ENCODE peak calls at places on chromosomes 2 and 18, in seven cellular contexts. I is foreskin fibroblast, E is astrocyte, U is suprapubic skin, Z is GM23338, P is spleen, S is BE2C. A is an unnamed sample.

GRCh38 chr2:86372641-86373502 is 35.4 kb upstream of the REEP1 start:
- DNase-seq in I (peak; percentile 29), E (peak; percentile 25), U (no peak), Z (peak; percentile 83), P (no peak), S (peak; percentile 51), A (peak; percentile 63)

GRCh38 chr2:20643060-20643459 is 7.8 kb downstream of the HS1BP3 start:
- DNase-seq in I (no peak), E (no peak), U (no peak), Z (no peak), P (peak; percentile 52), S (no peak), A (no peak)

GRCh38 chr2:196783431-196784094 is 15.9 kb downstream of the GTF3C3 start:
- DNase-seq in I (peak; percentile 67), E (peak; percentile 61), U (no peak), Z (no peak), P (no peak), S (no peak), A (peak; percentile 19)

GRCh38 chr18:69961718-69962117 is 14.0 kb upstream of the CD226 start:
- DNase-seq in I (no peak), E (no peak), U (no peak), Z (no peak), P (no peak), S (no peak), A (no peak)

GRCh38 chr2:133972297-133972696 is 281.6 kb upstream of the MGAT5 start:
- DNase-seq in I (no peak), E (no peak), U (no peak), Z (no peak), P (no peak), S (no peak), A (no peak)

GRCh38 chr2:231795525-231796327 is 9.5 kb downstream of the COPS7B start:
- DNase-seq in I (peak; percentile 79), E (peak; percentile 22), U (no peak), Z (peak; percentile 56), P (no peak), S (peak; percentile 85), A (peak; percentile 81)

GRCh38 chr2:120508581-120509041 is 162.7 kb downstream of the INHBB start:
- DNase-seq in I (no peak), E (peak; percentile 66), U (peak; percentile 42), Z (no peak), P (peak; percentile 75), S (no peak), A (peak; percentile 74)

GRCh38 chr18:57975805-57976204 is 68.2 kb upstream of the NEDD4L start:
- DNase-seq in I (no peak), E (no peak), U (no peak), Z (no peak), P (no peak), S (no peak), A (no peak)

GRCh38 chr2:6072757-6073156 is 380.6 kb downstream of the SOX11 start:
- DNase-seq in I (no peak), E (peak; percentile 2), U (no peak), Z (no peak), P (no peak), S (no peak), A (no peak)

GRCh38 chr2:231615058-231615671 is 22.5 kb downstream of the TEX44 start:
- DNase-seq in I (no peak), E (no peak), U (no peak), Z (peak; percentile 62), P (peak; percentile 81), S (no peak), A (no peak)

GRCh38 chr2:190180313-190181065 is 118.0 kb upstream of the MSTN start:
- DNase-seq in I (peak; percentile 17), E (no peak), U (peak; percentile 79), Z (peak; percentile 86), P (peak; percentile 85), S (peak; percentile 74), A (no peak)

GRCh38 chr2:149586063-149586462 is 1.5 kb downstream of the MMADHC start:
- DNase-seq in I (no peak), E (no peak), U (no peak), Z (no peak), P (no peak), S (no peak), A (no peak)

GRCh38 chr2:170822292-170822884 is 5.7 kb downstream of the GAD1 start:
- DNase-seq in I (no peak), E (no peak), U (no peak), Z (peak; percentile 62), P (peak; percentile 76), S (no peak), A (no peak)

GRCh38 chr2:22261165-22261564 is 1123.8 kb upstream of the KLHL29 start:
- DNase-seq in I (no peak), E (no peak), U (no peak), Z (no peak), P (no peak), S (no peak), A (no peak)

GRCh38 chr2:149661844-149662243 is 74.3 kb upstream of the MMADHC start:
- DNase-seq in I (peak; percentile 69), E (peak; percentile 79), U (no peak), Z (peak; percentile 4), P (no peak), S (no peak), A (peak; percentile 71)

GRCh38 chr2:2572393-2573204 is 241.5 kb upstream of the MYT1L start:
- DNase-seq in I (no peak), E (no peak), U (no peak), Z (no peak), P (peak; percentile 33), S (no peak), A (no peak)

GRCh38 chr2:30359644-30360167 is 87.3 kb upstream of the LCLAT1 start:
- DNase-seq in I (peak; percentile 38), E (peak; percentile 20), U (peak; percentile 73), Z (no peak), P (no peak), S (peak; percentile 12), A (peak; percentile 66)

GRCh38 chr2:186695081-186695756 is 1.4 kb downstream of the FAM171B start:
- DNase-seq in I (peak; percentile 45), E (peak; percentile 67), U (no peak), Z (no peak), P (no peak), S (peak; percentile 10), A (peak; percentile 59)

GRCh38 chr2:216362730-216363129 is 9.6 kb downstream of the MARCHF4 start:
- DNase-seq in I (peak; percentile 69), E (peak; percentile 55), U (no peak), Z (no peak), P (no peak), S (no peak), A (peak; percentile 94)

GRCh38 chr2:29066271-29066860 is 8.0 kb downstream of the PCARE start:
- DNase-seq in I (peak; percentile 35), E (peak; percentile 27), U (no peak), Z (no peak), P (no peak), S (no peak), A (peak; percentile 58)

GRCh38 chr2:234982096-234982834 is 30.4 kb downstream of the SH3BP4 start:
- DNase-seq in I (no peak), E (no peak), U (no peak), Z (no peak), P (no peak), S (no peak), A (no peak)

GRCh38 chr2:234983011-234983726 is 31.4 kb downstream of the SH3BP4 start:
- DNase-seq in I (no peak), E (no peak), U (no peak), Z (no peak), P (no peak), S (no peak), A (no peak)

GRCh38 chr2:234980476-234981187 is 28.8 kb downstream of the SH3BP4 start:
- DNase-seq in I (no peak), E (peak; percentile 71), U (no peak), Z (no peak), P (no peak), S (no peak), A (peak; percentile 60)

GRCh38 chr2:234979204-234980167 is 27.7 kb downstream of the SH3BP4 start:
- DNase-seq in I (no peak), E (no peak), U (peak; percentile 78), Z (no peak), P (no peak), S (no peak), A (peak; percentile 72)

GRCh38 chr2:234981197-234982095 is 29.6 kb downstream of the SH3BP4 start:
- DNase-seq in I (peak; percentile 99), E (peak; percentile 100), U (no peak), Z (peak; percentile 84), P (no peak), S (peak; percentile 56), A (peak; percentile 99)
- H3K4me3 ChIP-seq in I (no peak overlapping the region), E (peak overlapping the region; percentile 36), U (peak overlapping the region; percentile 17), Z (no peak overlapping the region), P (no peak overlapping the region), S (no peak overlapping the region), A (peak overlapping the region; percentile 34)

GRCh38 chr2:58764321-58765099 is 523.4 kb upstream of the FANCL start:
- DNase-seq in I (no peak), E (no peak), U (no peak), Z (peak; percentile 16), P (no peak), S (no peak), A (no peak)

GRCh38 chr2:58757971-58758370 is 516.8 kb upstream of the FANCL start:
- DNase-seq in I (no peak), E (no peak), U (no peak), Z (no peak), P (no peak), S (peak; percentile 4), A (no peak)

GRCh38 chr2:58767833-58768726 is 527.0 kb upstream of the FANCL start:
- DNase-seq in I (no peak), E (no peak), U (no peak), Z (no peak), P (no peak), S (no peak), A (no peak)

GRCh38 chr2:58762176-58762781 is 521.2 kb upstream of the FANCL start:
- DNase-seq in I (peak; percentile 15), E (peak; percentile 49), U (no peak), Z (peak; percentile 90), P (peak; percentile 59), S (peak; percentile 51), A (peak; percentile 50)
- TF ChIP-seq CTCF in I (peak; percentile 52), E (peak; percentile 76), U (peak; percentile 16), Z (peak; percentile 92), P (peak; percentile 42), S (peak; percentile 69), A (peak; percentile 46)

GRCh38 chr2:113156278-113157107 is 17.3 kb upstream of the PSD4 start:
- DNase-seq in I (no peak), E (no peak), U (no peak), Z (peak; percentile 44), P (no peak), S (no peak), A (no peak)
- H3K4me3 ChIP-seq in I (peak overlapping the region; percentile 30), E (peak overlapping the region; percentile 45), U (peak overlapping the region; percentile 67), Z (peak overlapping the region; percentile 46), P (peak overlapping the region; percentile 48), S (no peak overlapping the region), A (no peak overlapping the region)

DNA sequence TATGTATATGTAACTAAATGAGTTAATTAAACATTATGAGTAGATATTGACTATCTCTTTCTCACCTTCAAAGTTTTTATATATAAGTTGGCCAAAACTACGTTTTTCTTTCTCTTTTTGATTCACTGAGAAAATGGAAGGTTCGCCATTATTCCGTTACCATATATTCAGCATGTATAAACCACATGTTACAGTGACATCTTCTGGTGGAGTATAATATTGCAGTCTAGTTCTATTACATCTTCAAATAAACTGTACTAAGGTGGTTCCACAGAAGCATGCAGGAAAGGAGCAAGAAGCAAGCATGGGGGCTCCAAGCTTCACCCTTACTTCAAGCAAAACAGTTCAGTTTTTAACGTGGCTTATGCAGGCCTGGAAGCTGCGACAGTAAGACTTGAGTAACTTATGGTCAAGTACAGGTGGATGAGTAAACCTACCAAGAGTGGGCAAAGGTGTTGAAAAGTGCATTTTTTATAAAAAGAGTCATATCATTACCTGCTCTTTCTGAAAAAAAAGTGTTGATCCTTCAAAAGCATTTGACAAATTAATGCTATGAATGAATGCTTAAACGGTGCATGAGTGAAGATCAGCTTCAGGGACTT is 129.8 kb upstream of the RAB6C start:
- DNase-seq in I (peak; percentile 38), E (peak; percentile 44), U (no peak), Z (peak; percentile 82), P (no peak), S (no peak), A (peak; percentile 90)
- TF ChIP-seq CTCF in I (peak; percentile 55), E (peak; percentile 65), U (peak; percentile 53), Z (peak; percentile 66), P (peak; percentile 71), S (peak; percentile 49), A (peak; percentile 71)